ENCODE peak calls at places on chromosome 21, in ten cellular contexts. One of them, this sample, is unnamed. For H3K4me1, the result is how much of the 10 kb centered on the place peaks cover.

GRCh38 chr21:39124852-39125251 is 58.4 kb downstream of the PSMG1 start:
- DNase-seq in K562: no peak
- DNase-seq in right atrium auricular region: peak
- DNase-seq in tibial artery: no peak
- DNase-seq in CD8-positive, alpha-beta T cell: no peak
- DNase-seq in lower lobe of right lung: no peak
- DNase-seq in H9: no peak
- DNase-seq in psoas muscle: no peak
- DNase-seq in MM.1S: no peak
- DNase-seq in IMR-90: no peak
- DNase-seq in this sample: no peak

GRCh38 chr21:27571706-27572105 is 604.8 kb upstream of the ADAMTS5 start:
- DNase-seq in right atrium auricular region: no peak
- DNase-seq in lower lobe of right lung: no peak
- DNase-seq in tibial artery: no peak
- DNase-seq in CD8-positive, alpha-beta T cell: no peak
- DNase-seq in K562: no peak
- DNase-seq in MM.1S: no peak
- DNase-seq in IMR-90: peak
- DNase-seq in psoas muscle: no peak
- DNase-seq in H9: no peak
- DNase-seq in this sample: no peak

GRCh38 chr21:37357691-37358090 is 8.9 kb upstream of the DYRK1A start:
- DNase-seq in lower lobe of right lung: no peak
- DNase-seq in psoas muscle: no peak
- DNase-seq in K562: no peak
- DNase-seq in tibial artery: no peak
- DNase-seq in IMR-90: no peak
- DNase-seq in MM.1S: no peak
- DNase-seq in right atrium auricular region: no peak
- DNase-seq in CD8-positive, alpha-beta T cell: no peak
- DNase-seq in H9: no peak
- DNase-seq in this sample: no peak

GRCh38 chr21:37374026-37374425 is 7.5 kb downstream of the DYRK1A start:
- DNase-seq in IMR-90: peak
- DNase-seq in right atrium auricular region: no peak
- DNase-seq in psoas muscle: no peak
- DNase-seq in H9: no peak
- DNase-seq in lower lobe of right lung: no peak
- DNase-seq in K562: no peak
- DNase-seq in MM.1S: no peak
- DNase-seq in CD8-positive, alpha-beta T cell: no peak
- DNase-seq in tibial artery: no peak
- DNase-seq in this sample: no peak

GRCh38 chr21:16709866-16710550 is 802.8 kb upstream of the CXADR start:
- DNase-seq in CD8-positive, alpha-beta T cell: no peak
- DNase-seq in K562: no peak
- DNase-seq in H9: no peak
- DNase-seq in psoas muscle: no peak
- DNase-seq in MM.1S: no peak
- DNase-seq in lower lobe of right lung: no peak
- DNase-seq in tibial artery: no peak
- DNase-seq in right atrium auricular region: no peak
- DNase-seq in IMR-90: peak
- DNase-seq in this sample: no peak

GRCh38 chr21:46425061-46425460 is 33.6 kb upstream of the DIP2A start:
- DNase-seq in H9: no peak
- DNase-seq in lower lobe of right lung: peak
- DNase-seq in tibial artery: no peak
- DNase-seq in K562: no peak
- DNase-seq in MM.1S: no peak
- DNase-seq in psoas muscle: no peak
- DNase-seq in right atrium auricular region: no peak
- DNase-seq in CD8-positive, alpha-beta T cell: peak
- DNase-seq in IMR-90: no peak
- DNase-seq in this sample: no peak

GRCh38 chr21:29213513-29214385 is 83.3 kb downstream of the MAP3K7CL start:
- DNase-seq in tibial artery: no peak
- DNase-seq in psoas muscle: no peak
- DNase-seq in K562: no peak
- DNase-seq in MM.1S: no peak
- DNase-seq in IMR-90: no peak
- DNase-seq in lower lobe of right lung: no peak
- DNase-seq in right atrium auricular region: no peak
- DNase-seq in CD8-positive, alpha-beta T cell: no peak
- DNase-seq in H9: no peak
- DNase-seq in this sample: no peak

GRCh38 chr21:27346041-27346448 is 379.2 kb upstream of the ADAMTS5 start:
- DNase-seq in MM.1S: no peak
- DNase-seq in right atrium auricular region: no peak
- DNase-seq in lower lobe of right lung: no peak
- DNase-seq in H9: no peak
- DNase-seq in CD8-positive, alpha-beta T cell: no peak
- DNase-seq in K562: no peak
- DNase-seq in tibial artery: no peak
- DNase-seq in psoas muscle: no peak
- DNase-seq in IMR-90: peak
- DNase-seq in this sample: no peak

GRCh38 chr21:39630827-39631226 is 18.1 kb downstream of the B3GALT5 start:
- DNase-seq in MM.1S: no peak
- DNase-seq in lower lobe of right lung: no peak
- DNase-seq in tibial artery: no peak
- DNase-seq in H9: no peak
- DNase-seq in K562: no peak
- DNase-seq in IMR-90: peak
- DNase-seq in psoas muscle: no peak
- DNase-seq in right atrium auricular region: no peak
- DNase-seq in CD8-positive, alpha-beta T cell: no peak
- DNase-seq in this sample: no peak

GRCh38 chr21:38388219-38388618 is 110.1 kb downstream of the ERG start:
- DNase-seq in tibial artery: no peak
- DNase-seq in MM.1S: no peak
- DNase-seq in H9: no peak
- DNase-seq in K562: no peak
- DNase-seq in lower lobe of right lung: no peak
- DNase-seq in right atrium auricular region: no peak
- DNase-seq in psoas muscle: no peak
- DNase-seq in IMR-90: peak
- DNase-seq in CD8-positive, alpha-beta T cell: no peak
- DNase-seq in this sample: no peak

GRCh38 chr21:36297938-36298572 is 21.9 kb upstream of the MORC3 start:
- DNase-seq in MM.1S: peak
- DNase-seq in IMR-90: peak
- DNase-seq in right atrium auricular region: peak
- DNase-seq in CD8-positive, alpha-beta T cell: peak
- DNase-seq in K562: peak
- DNase-seq in lower lobe of right lung: peak
- DNase-seq in psoas muscle: no peak
- DNase-seq in tibial artery: peak
- DNase-seq in H9: no peak
- DNase-seq in this sample: peak

DNA sequence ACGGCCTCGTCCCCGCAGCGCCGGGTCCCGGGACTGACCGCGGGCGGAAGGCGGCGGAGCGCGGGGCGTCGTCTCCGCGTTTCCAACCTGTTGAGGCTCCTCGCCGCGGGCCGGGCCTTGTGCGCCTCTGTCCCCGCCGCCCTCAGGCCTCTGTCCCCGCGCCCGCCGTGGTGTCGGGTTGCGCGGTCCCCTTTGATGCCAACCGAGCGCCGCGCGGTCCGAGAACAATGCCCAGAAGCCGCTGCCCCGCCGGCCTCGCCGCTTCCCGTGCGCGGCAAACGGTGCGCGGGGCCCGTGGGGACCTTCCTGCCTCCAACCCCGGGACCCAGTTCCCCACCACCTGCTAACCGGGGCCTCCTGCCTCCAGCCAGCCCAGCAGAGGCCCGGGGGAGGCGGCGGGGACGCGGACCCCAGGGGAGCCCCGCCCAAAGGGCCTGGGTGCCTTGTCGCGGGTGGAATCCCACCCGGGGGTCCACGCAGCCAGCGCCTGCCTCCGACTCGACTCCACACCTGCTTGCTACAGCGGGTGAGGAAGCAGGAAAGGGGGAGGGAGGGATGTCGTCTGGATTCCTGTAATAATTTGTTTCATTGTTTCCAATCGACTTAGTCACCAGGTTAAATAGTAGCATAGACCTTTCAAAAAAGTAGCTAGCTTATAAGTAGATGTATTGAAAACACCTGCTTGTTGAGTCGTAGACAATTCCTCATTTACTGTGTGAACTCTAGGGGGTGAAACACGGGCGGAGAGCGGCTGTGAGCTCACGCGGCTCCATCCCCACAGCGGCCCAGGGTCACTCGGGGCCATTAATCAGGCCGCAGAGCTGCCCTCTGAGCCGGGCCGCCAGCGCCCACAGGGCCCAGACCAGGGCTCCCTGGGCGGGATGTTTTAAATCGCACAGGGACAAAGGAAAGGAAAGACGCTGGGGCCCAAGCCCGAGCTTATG is 1.1 kb downstream of the COL18A1 start:
- DNase-seq in H9: no peak
- DNase-seq in IMR-90: peak
- DNase-seq in right atrium auricular region: no peak
- DNase-seq in CD8-positive, alpha-beta T cell: no peak
- DNase-seq in K562: no peak
- DNase-seq in psoas muscle: peak
- DNase-seq in MM.1S: no peak
- DNase-seq in tibial artery: peak
- DNase-seq in lower lobe of right lung: peak
- DNase-seq in this sample: no peak
- H3K4me1 ChIP-seq in H9: under half
- H3K4me1 ChIP-seq in IMR-90: under half
- H3K4me1 ChIP-seq in right atrium auricular region: under half
- H3K4me1 ChIP-seq in CD8-positive, alpha-beta T cell: under half
- H3K4me1 ChIP-seq in K562: half or more
- H3K4me1 ChIP-seq in psoas muscle: under half
- H3K4me1 ChIP-seq in MM.1S: under half
- H3K4me1 ChIP-seq in tibial artery: half or more
- H3K4me1 ChIP-seq in lower lobe of right lung: under half
- H3K4me1 ChIP-seq in this sample: under half

DNA sequence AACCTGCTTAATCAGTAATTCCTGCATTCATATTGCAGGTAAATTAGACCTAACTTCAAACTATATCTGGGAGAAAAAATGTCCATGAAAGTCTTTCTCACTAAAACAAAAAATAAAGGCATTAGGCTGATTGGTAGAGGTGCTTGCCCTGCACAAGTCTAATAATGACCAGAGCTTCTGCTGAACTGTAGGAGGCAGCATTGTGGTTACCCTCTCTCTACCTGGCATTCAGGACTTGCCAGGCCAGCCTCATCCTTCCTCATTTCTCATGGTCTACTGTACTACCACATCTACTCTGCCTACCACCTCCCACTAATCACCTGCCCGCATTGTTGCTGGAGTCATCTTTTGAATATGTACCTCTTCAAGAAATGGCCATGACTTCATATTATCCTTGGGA is 60.8 kb upstream of the KRTAP11-1 start:
- DNase-seq in tibial artery: no peak
- DNase-seq in IMR-90: no peak
- DNase-seq in lower lobe of right lung: no peak
- DNase-seq in K562: no peak
- DNase-seq in right atrium auricular region: no peak
- DNase-seq in CD8-positive, alpha-beta T cell: no peak
- DNase-seq in psoas muscle: no peak
- DNase-seq in H9: no peak
- DNase-seq in MM.1S: no peak
- DNase-seq in this sample: no peak
- H3K4me1 ChIP-seq in tibial artery: under half
- H3K4me1 ChIP-seq in IMR-90: under half
- H3K4me1 ChIP-seq in lower lobe of right lung: under half
- H3K4me1 ChIP-seq in K562: under half
- H3K4me1 ChIP-seq in right atrium auricular region: under half
- H3K4me1 ChIP-seq in CD8-positive, alpha-beta T cell: under half
- H3K4me1 ChIP-seq in psoas muscle: under half
- H3K4me1 ChIP-seq in H9: under half
- H3K4me1 ChIP-seq in MM.1S: under half
- H3K4me1 ChIP-seq in this sample: under half

DNA sequence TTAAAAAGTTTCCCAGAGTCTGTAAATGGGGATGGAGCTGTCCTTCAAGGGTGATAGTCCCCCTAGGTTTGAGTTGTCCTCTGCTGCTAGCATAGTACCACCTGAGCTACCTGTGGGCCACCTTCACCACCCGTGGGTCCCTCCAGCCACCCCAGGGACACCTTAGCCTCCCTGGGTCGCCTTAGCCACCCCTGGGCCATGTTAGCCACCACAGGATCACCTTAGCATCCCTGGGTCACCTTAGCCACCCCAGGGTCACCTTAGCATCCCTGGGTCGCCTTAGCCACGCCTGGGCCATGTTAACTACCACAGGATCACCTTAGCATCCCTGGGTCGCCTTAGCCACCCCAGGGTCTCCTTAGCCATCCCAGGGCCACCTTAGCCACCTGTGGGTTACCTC is 67.1 kb downstream of the ADARB1 start:
- DNase-seq in psoas muscle: no peak
- DNase-seq in CD8-positive, alpha-beta T cell: no peak
- DNase-seq in lower lobe of right lung: no peak
- DNase-seq in K562: no peak
- DNase-seq in tibial artery: no peak
- DNase-seq in H9: no peak
- DNase-seq in MM.1S: no peak
- DNase-seq in IMR-90: no peak
- DNase-seq in right atrium auricular region: no peak
- DNase-seq in this sample: no peak
- H3K4me1 ChIP-seq in psoas muscle: under half
- H3K4me1 ChIP-seq in CD8-positive, alpha-beta T cell: under half
- H3K4me1 ChIP-seq in lower lobe of right lung: under half
- H3K4me1 ChIP-seq in K562: under half
- H3K4me1 ChIP-seq in tibial artery: half or more
- H3K4me1 ChIP-seq in H9: under half
- H3K4me1 ChIP-seq in MM.1S: under half
- H3K4me1 ChIP-seq in IMR-90: under half
- H3K4me1 ChIP-seq in right atrium auricular region: under half
- H3K4me1 ChIP-seq in this sample: under half

DNA sequence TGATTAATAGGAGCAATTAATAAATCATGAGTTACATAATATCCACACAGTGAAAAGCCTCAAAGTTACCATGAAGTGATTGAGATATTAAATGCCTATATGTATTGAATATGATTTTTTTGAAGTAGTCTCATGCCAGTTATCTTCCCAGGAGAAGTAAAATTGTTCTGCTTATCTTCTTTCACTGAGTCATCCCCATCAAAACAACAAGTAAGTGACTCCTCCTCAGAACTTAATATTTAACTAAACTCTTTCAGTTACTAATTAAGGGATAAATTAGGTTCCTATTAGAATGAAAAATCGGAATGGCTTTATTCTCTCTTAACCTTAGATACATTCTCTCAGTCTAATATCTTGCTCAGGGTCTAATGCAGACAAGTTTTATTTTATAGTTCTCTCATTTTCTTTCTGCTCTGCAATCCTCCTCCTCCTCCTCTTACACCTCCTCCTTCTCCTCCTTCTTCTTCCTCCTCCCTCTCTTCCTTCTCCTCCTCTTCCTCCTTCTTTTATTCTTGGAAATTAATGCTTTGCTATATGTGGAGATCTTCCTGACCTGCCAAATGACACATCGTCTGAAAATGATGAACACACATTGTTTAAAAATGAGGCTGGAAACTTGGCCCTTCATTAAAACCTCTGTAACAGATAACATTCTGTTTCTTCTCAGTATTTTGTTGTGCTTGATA is 110.9 kb downstream of the RUNX1 start:
- DNase-seq in CD8-positive, alpha-beta T cell: no peak
- DNase-seq in right atrium auricular region: no peak
- DNase-seq in MM.1S: no peak
- DNase-seq in psoas muscle: no peak
- DNase-seq in IMR-90: peak
- DNase-seq in K562: no peak
- DNase-seq in H9: no peak
- DNase-seq in lower lobe of right lung: no peak
- DNase-seq in tibial artery: no peak
- DNase-seq in this sample: no peak
- H3K4me1 ChIP-seq in CD8-positive, alpha-beta T cell: half or more
- H3K4me1 ChIP-seq in right atrium auricular region: under half
- H3K4me1 ChIP-seq in MM.1S: under half
- H3K4me1 ChIP-seq in psoas muscle: under half
- H3K4me1 ChIP-seq in IMR-90: under half
- H3K4me1 ChIP-seq in K562: under half
- H3K4me1 ChIP-seq in H9: under half
- H3K4me1 ChIP-seq in lower lobe of right lung: under half
- H3K4me1 ChIP-seq in tibial artery: under half
- H3K4me1 ChIP-seq in this sample: half or more